ENCODE peak calls at places on chromosomes 5 and 9, in six cellular contexts. V is CD8-positive, alpha-beta T cell; E is occipital lobe; N is retina; G is NCI-H1417; I is GM18507. W is an unnamed sample.
A peak's percentile ranks its signal among the peaks of the same experiment; 100 is the strongest.

GRCh38 chr9:133792721-133793470 is 54.7 kb upstream of the SARDH start:
- DNase-seq in E (peak; percentile 31), N (peak; percentile 84), G (peak; percentile 0), V (peak; percentile 28), I (peak; percentile 65), W (peak; percentile 73)

GRCh38 chr5:44536650-44537260 is 147.5 kb upstream of the FGF10 start:
- DNase-seq in I (no peak), G (peak; percentile 30), V (no peak), N (peak; percentile 20), E (no peak), W (no peak)

GRCh38 chr9:109742759-109743388 is 37.1 kb upstream of the PALM2AKAP2 start:
- DNase-seq in N (peak; percentile 29), G (no peak), E (no peak), I (no peak), V (no peak), W (no peak)

GRCh38 chr5:42494414-42494813 is 71.2 kb downstream of the GHR start:
- DNase-seq in G (no peak), E (no peak), I (no peak), V (no peak), N (no peak), W (no peak)

GRCh38 chr9:119420263-119420662 is 51.0 kb upstream of the BRINP1 start:
- DNase-seq in G (no peak), V (no peak), N (peak; percentile 34), I (no peak), E (no peak), W (no peak)

GRCh38 chr5:68562308-68562707 is 346.8 kb downstream of the PIK3R1 start:
- DNase-seq in G (peak; percentile 49), I (no peak), N (no peak), V (no peak), E (peak; percentile 11), W (no peak)

GRCh38 chr5:55650391-55650790 is 61.7 kb downstream of the SLC38A9 start:
- DNase-seq in V (no peak), E (no peak), N (no peak), I (no peak), G (no peak), W (no peak)

GRCh38 chr5:168291961-168292782 is 727 bp downstream of the WWC1 start:
- DNase-seq in I (no peak), N (peak; percentile 52), E (no peak), G (no peak), V (no peak), W (peak; percentile 34)

GRCh38 chr9:37967681-37968080 is 63.8 kb upstream of the SLC25A51 start:
- DNase-seq in E (no peak), I (no peak), N (no peak), V (no peak), G (no peak), W (no peak)